ENCODE peak calls at places on chromosomes 16 and 17, in eight cellular contexts. P, B, X, R, I, J, A and V are unnamed samples.

GRCh38 chr17:65696739-65697394 is 135.4 kb upstream of the AXIN2 start:
- DNase-seq in R (no peak), P (no peak), A (peak; percentile 28), J (no peak), I (peak; percentile 82), X (no peak), B (no peak), V (no peak)

GRCh38 chr17:68290268-68290954 is 516 bp downstream of the SLC16A6 start:
- DNase-seq in B (peak; percentile 35), J (peak; percentile 39), X (peak; percentile 39), I (peak; percentile 25), R (peak; percentile 84), A (no peak), P (peak; percentile 47), V (no peak)

GRCh38 chr17:43024407-43025289 is at the start of gene RND2:
- DNase-seq in P (peak; percentile 81), X (peak; percentile 60), A (peak; percentile 93), B (peak; percentile 48), I (peak; percentile 96), J (peak; percentile 89), R (peak; percentile 99), V (peak; percentile 89)

GRCh38 chr17:45430006-45430737 is 2.5 kb downstream of the ARHGAP27 start:
- DNase-seq in P (no peak), A (no peak), R (no peak), X (no peak), J (no peak), I (peak; percentile 14), B (no peak), V (no peak)

GRCh38 chr16:85448557-85449194 is 164.4 kb upstream of the GSE1 start:
- DNase-seq in B (peak; percentile 58), A (no peak), I (no peak), R (no peak), X (peak; percentile 45), J (no peak), P (no peak), V (peak; percentile 78)

GRCh38 chr17:63370696-63371095 is 75.4 kb downstream of the CYB561 start:
- DNase-seq in B (no peak), R (no peak), I (peak; percentile 64), A (no peak), X (no peak), P (no peak), J (no peak), V (no peak)

GRCh38 chr16:4689864-4690704 is 3.3 kb upstream of the NUDT16L1 start:
- DNase-seq in I (no peak), X (no peak), B (no peak), A (no peak), R (peak; percentile 44), J (no peak), P (no peak), V (no peak)

GRCh38 chr17:28982191-28982793 is 23.5 kb downstream of the SEZ6 start:
- DNase-seq in A (no peak), J (no peak), B (peak; percentile 10), X (peak; percentile 8), P (no peak), R (no peak), I (no peak), V (peak; percentile 28)

GRCh38 chr17:4020096-4020495 is 55.9 kb upstream of the ATP2A3 start:
- DNase-seq in R (no peak), J (no peak), B (no peak), X (no peak), I (no peak), P (no peak), A (no peak), V (no peak)

GRCh38 chr17:46768540-46768870 is 50.0 kb downstream of the WNT3 start:
- DNase-seq in A (no peak), B (no peak), P (no peak), X (no peak), J (no peak), I (no peak), R (peak; percentile 44), V (no peak)

GRCh38 chr16:59614466-59615240 is 880.5 kb upstream of the GOT2 start:
- DNase-seq in A (no peak), B (no peak), P (no peak), X (no peak), R (no peak), I (no peak), J (no peak), V (no peak)

GRCh38 chr17:71187145-71187878 is 933.5 kb upstream of the SOX9 start:
- DNase-seq in I (no peak), R (no peak), A (no peak), B (no peak), J (no peak), P (no peak), X (no peak), V (no peak)

GRCh38 chr17:43608313-43608712 is 53.4 kb downstream of the MEOX1 start:
- DNase-seq in A (no peak), R (no peak), P (no peak), B (no peak), J (no peak), X (no peak), I (peak; percentile 58), V (no peak)

GRCh38 chr17:44921122-44921882 is 6.0 kb upstream of the GFAP start:
- DNase-seq in X (no peak), J (no peak), R (peak; percentile 86), B (no peak), P (no peak), A (no peak), I (no peak), V (peak; percentile 37)

GRCh38 chr16:2858245-2859025 is 465 bp upstream of the PRSS22 start:
- DNase-seq in J (no peak), X (no peak), A (no peak), I (no peak), B (no peak), P (no peak), R (peak; percentile 90), V (peak; percentile 92)

GRCh38 chr17:72677108-72677507 is 415.4 kb downstream of the SLC39A11 start:
- DNase-seq in X (no peak), I (no peak), B (no peak), J (no peak), A (no peak), P (no peak), R (no peak), V (no peak)

GRCh38 chr17:78577296-78577695 is at the start of gene DNAH17:
- DNase-seq in P (no peak), B (no peak), I (no peak), R (no peak), X (no peak), J (no peak), A (no peak), V (no peak)